ENCODE peak calls at places on chromosomes 13 and 19, in five cellular contexts. E, K, P, T and Q are unnamed samples.

GRCh38 chr19:52398091-52398461 is 427 bp downstream of the ZNF528 start:
- DNase-seq in P (peak; percentile 1), T (no peak), K (no peak), E (no peak), Q (no peak)

GRCh38 chr19:43789029-43789428 is 8.3 kb upstream of the KCNN4 start:
- DNase-seq in E (no peak), P (peak; percentile 56), T (peak; percentile 39), K (peak; percentile 68), Q (peak; percentile 66)

GRCh38 chr19:18109731-18110671 is 12.4 kb downstream of the MAST3 start:
- DNase-seq in K (no peak), P (no peak), T (no peak), E (peak; percentile 84), Q (peak; percentile 33)

GRCh38 chr19:56710437-56710836 is 38.9 kb upstream of the ZNF835 start:
- DNase-seq in K (no peak), T (no peak), E (no peak), P (no peak), Q (no peak)

GRCh38 chr13:114079601-114080536 is 52.6 kb downstream of the RASA3 start:
- DNase-seq in P (no peak), K (no peak), E (peak; percentile 50), T (no peak), Q (no peak)

GRCh38 chr13:93066187-93066586 is 160.4 kb upstream of the GPC6 start:
- DNase-seq in P (peak; percentile 91), K (peak; percentile 85), E (no peak), T (no peak), Q (peak; percentile 58)

GRCh38 chr19:44570984-44571684 is 41.7 kb upstream of the CEACAM20 start:
- DNase-seq in P (peak; percentile 82), K (peak; percentile 91), T (peak; percentile 76), E (no peak), Q (peak; percentile 83)

GRCh38 chr13:32941368-32941767 is 74.9 kb upstream of the KL start:
- DNase-seq in K (no peak), E (no peak), P (no peak), T (no peak), Q (no peak)

GRCh38 chr13:50400930-50401553 is 385.8 kb downstream of the KCNRG start:
- DNase-seq in E (no peak), T (no peak), P (peak; percentile 92), K (peak; percentile 85), Q (peak; percentile 88)

GRCh38 chr13:73288596-73288995 is 229.8 kb downstream of the KLF5 start:
- DNase-seq in P (no peak), K (no peak), T (no peak), E (no peak), Q (peak; percentile 22)

GRCh38 chr13:98599502-98600328 is 22.8 kb upstream of the STK24 start:
- DNase-seq in E (no peak), T (no peak), P (peak; percentile 9), K (peak; percentile 12), Q (no peak)

GRCh38 chr19:46634045-46634655 is 1.9 kb downstream of the GNG8 start:
- DNase-seq in T (peak; percentile 85), E (peak; percentile 95), K (peak; percentile 73), P (peak; percentile 64), Q (peak; percentile 97)

GRCh38 chr13:95547531-95548167 is 4.9 kb upstream of the CLDN10 start:
- DNase-seq in K (no peak), E (no peak), T (no peak), P (no peak), Q (no peak)

GRCh38 chr13:46684287-46685001 is 112.5 kb downstream of the ESD start:
- DNase-seq in E (no peak), T (peak; percentile 17), P (no peak), K (no peak), Q (no peak)

GRCh38 chr13:44064376-44064775 is 184.7 kb downstream of the LACC1 start:
- DNase-seq in E (no peak), T (no peak), P (no peak), K (no peak), Q (no peak)

GRCh38 chr19:17450264-17451075 is 2.0 kb upstream of the TMEM221 start:
- DNase-seq in K (no peak), E (no peak), T (no peak), P (no peak), Q (peak; percentile 98)

GRCh38 chr13:43572601-43573360 is 214.0 kb downstream of the ENOX1 start:
- DNase-seq in E (no peak), P (peak; percentile 25), K (peak; percentile 21), T (no peak), Q (peak; percentile 39)

GRCh38 chr19:8209965-8210659 is 942 bp downstream of the CERS4 start:
- DNase-seq in P (no peak), K (no peak), T (peak; percentile 41), E (peak; percentile 57), Q (no peak)

GRCh38 chr19:40629346-40629745 is 28.2 kb downstream of the LTBP4 start:
- DNase-seq in E (no peak), T (no peak), P (no peak), K (no peak), Q (no peak)

GRCh38 chr13:41916173-41916954 is 44.5 kb downstream of the VWA8 start:
- DNase-seq in P (peak; percentile 95), K (peak; percentile 86), E (no peak), T (no peak), Q (peak; percentile 66)

GRCh38 chr19:46198756-46199155 is 30.8 kb upstream of the IGFL1 start:
- DNase-seq in K (no peak), P (no peak), E (no peak), T (no peak), Q (peak; percentile 83)

GRCh38 chr13:29761160-29761559 is 89.3 kb downstream of the UBL3 start:
- DNase-seq in T (no peak), P (no peak), E (no peak), K (no peak), Q (no peak)

GRCh38 chr13:29758591-29759114 is 91.8 kb downstream of the UBL3 start:
- DNase-seq in K (no peak), P (no peak), T (no peak), E (peak; percentile 62), Q (peak; percentile 36)

GRCh38 chr13:29760561-29760960 is 89.9 kb downstream of the UBL3 start:
- DNase-seq in E (no peak), K (no peak), P (no peak), T (no peak), Q (no peak)

GRCh38 chr13:29763426-29764180 is 86.8 kb downstream of the UBL3 start:
- DNase-seq in T (no peak), K (no peak), P (no peak), E (no peak), Q (no peak)

GRCh38 chr13:29761815-29762214 is 88.6 kb downstream of the UBL3 start:
- DNase-seq in P (no peak), K (no peak), T (no peak), E (no peak), Q (no peak)
- TF ChIP-seq CTCF in P (no peak), K (no peak), T (no peak), E (no peak), Q (no peak)

DNA sequence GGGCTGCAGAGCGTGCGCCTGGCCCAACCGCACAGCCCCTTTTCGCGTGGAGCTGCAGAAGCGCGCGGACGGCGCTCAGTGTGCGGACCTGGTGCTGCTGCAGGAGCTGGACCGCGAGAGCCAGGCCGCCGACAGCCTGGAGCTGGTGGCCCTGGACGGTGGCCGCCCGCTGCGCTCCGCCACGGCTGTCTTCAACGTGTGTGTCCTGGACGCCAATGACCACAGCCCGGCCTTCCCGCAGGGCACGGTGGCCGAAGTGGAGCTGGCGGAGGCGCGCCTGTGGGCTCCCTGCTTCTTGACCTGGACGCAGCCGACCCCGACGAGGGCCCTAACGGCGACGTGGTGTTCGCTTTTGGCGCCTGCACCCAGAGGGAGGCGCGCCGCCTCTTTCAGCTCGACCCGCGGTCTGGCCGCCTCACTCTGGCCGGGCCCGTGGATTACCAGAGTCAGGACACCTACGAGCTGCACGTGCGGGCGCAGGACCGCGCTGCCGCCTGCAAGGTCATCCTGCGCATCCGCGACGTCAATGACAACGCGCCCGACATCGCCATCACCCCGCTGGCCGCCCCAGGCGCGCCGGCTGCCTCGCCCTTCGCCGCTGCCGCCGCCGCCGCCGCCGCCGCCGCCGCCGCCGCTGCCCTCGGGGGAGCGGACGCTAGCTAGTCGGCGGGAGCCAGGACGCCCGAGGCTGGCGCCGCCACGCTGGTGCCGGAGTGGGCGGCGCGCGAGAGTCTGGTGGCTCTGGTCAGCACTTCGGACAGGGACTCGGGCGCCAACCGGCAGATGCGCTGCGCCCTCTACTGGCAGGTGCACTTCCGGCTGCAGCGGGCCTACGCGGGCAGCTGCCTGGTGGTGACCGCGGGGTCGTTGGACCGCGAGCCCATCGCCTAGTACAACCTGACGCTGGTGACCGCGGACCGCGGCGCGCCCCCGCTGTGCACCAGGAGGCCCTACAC is 172.2 kb downstream of the OLFM4 start:
- DNase-seq in E (peak; percentile 52), K (no peak), P (peak; percentile 1), T (peak; percentile 92), Q (peak; percentile 18)
- TF ChIP-seq CTCF in E (peak; percentile 50), K (no peak), P (peak; percentile 46), T (peak; percentile 91), Q (peak; percentile 33)

GRCh38 chr19:4241824-4242430 is 5.0 kb upstream of the YJU2 start:
- DNase-seq in E (no peak), P (no peak), K (no peak), T (no peak), Q (no peak)

DNA sequence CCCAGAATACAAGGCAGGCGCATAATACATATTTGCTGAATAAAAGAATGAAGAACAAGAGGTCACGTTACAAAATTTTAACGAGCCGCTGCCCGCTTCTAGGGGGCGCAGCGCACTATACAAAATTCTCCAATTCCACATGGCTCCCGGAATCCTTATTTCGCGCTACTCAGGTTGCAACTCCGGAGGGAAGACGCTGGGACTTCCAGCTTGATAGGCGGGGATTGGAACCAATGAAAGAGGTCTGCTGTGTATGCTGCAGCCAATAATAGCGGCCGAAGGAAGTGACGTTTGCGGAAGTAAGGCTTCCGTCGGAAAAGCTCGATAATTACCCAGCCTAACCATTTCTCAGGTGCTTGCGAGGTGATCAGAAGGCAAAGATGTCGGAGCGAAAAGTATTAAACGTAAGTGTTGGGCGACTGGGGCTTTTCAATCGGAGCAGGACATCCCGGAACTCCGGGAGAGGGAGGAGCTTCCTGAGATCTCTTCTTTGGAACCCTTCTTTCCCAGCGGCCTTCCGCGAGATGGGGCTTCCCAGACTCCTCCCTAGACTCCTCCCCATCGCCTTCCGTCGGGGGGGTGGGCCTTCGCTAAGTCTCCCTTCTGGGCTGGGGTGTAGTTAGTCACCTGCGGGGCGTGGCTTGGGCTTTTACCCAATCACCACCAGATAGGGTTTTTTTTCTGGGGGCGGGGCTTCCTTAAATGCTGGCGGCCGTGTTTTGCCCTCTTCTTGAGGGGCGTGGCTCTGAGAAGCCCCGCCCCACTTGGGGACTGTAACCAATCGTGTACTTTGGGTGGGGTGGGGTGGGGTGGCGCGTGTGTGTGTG is at the start of gene YJU2:
- DNase-seq in P (peak; percentile 99), E (peak; percentile 99), K (peak; percentile 100), T (peak; percentile 97), Q (peak; percentile 100)
- TF ChIP-seq CTCF in P (peak; percentile 69), E (no peak), K (peak; percentile 57), T (no peak), Q (peak; percentile 53)

GRCh38 chr13:89361909-89362308 is 1690.7 kb downstream of the SLITRK5 start:
- DNase-seq in E (no peak), K (peak; percentile 4), P (peak; percentile 0), T (no peak), Q (peak; percentile 24)
- TF ChIP-seq CTCF in E (no peak), K (no peak), P (no peak), T (no peak), Q (peak; percentile 16)